ENCODE peak calls at places on chromosome 16, in six cellular contexts. A is stimulated activated CD4-positive, alpha-beta T cell treated with anti-CD3 and anti-CD28 coated beads, Interleukin-2, amount 100 ng/mL, for 24 hours; P is stimulated activated CD8-positive, alpha-beta memory T cell treated with anti-CD3 and anti-CD28 coated beads, Interleukin-12 subunit alpha, Interleukin-12 subunit beta, amount 100 ng/mL, for 1 hour; N is A172; D is GM18507; F is GM23338. I is an unnamed sample.

GRCh38 chr16:4212207-4212933 is 29.5 kb downstream of the SRL start:
- DNase-seq in A (no peak), P (no peak), N (no peak), D (no peak), F (no peak), I (no peak)

GRCh38 chr16:68073902-68074760 is 11.0 kb upstream of the NFATC3 start:
- DNase-seq in A (no peak), P (no peak), N (no peak), D (no peak), F (no peak), I (no peak)

GRCh38 chr16:48498761-48499600 is 111.0 kb downstream of the N4BP1 start:
- DNase-seq in A (no peak), P (no peak), N (no peak), D (no peak), F (peak; percentile 35), I (no peak)

GRCh38 chr16:1794908-1795666 is 1.6 kb upstream of the IGFALS start:
- DNase-seq in A (no peak), P (no peak), N (no peak), D (no peak), F (no peak), I (no peak)

GRCh38 chr16:10938321-10938720 is 3.9 kb downstream of the DEXI start:
- DNase-seq in A (peak; percentile 48), P (no peak), N (no peak), D (no peak), F (no peak), I (no peak)

GRCh38 chr16:17434006-17434405 is 36.8 kb downstream of the XYLT1 start:
- DNase-seq in A (no peak), P (no peak), N (no peak), D (no peak), F (no peak), I (no peak)

GRCh38 chr16:31367875-31368274 is 12.9 kb downstream of the ITGAX start:
- DNase-seq in A (no peak), P (no peak), N (no peak), D (no peak), F (no peak), I (no peak)

GRCh38 chr16:19864566-19864965 is 20.1 kb downstream of the GPRC5B start:
- DNase-seq in A (no peak), P (no peak), N (no peak), D (no peak), F (no peak), I (no peak)

GRCh38 chr16:61791465-61791864 is 244.8 kb downstream of the CDH8 start:
- DNase-seq in A (no peak), P (no peak), N (peak; percentile 30), D (no peak), F (no peak), I (no peak)

GRCh38 chr16:1941162-1941923 is 1.7 kb downstream of the MSRB1 start:
- DNase-seq in A (no peak), P (no peak), N (no peak), D (no peak), F (peak; percentile 78), I (no peak)

GRCh38 chr16:84312783-84313382 is 18.2 kb downstream of the WFDC1 start:
- DNase-seq in A (no peak), P (no peak), N (no peak), D (no peak), F (peak; percentile 93), I (no peak)

GRCh38 chr16:51818342-51818944 is 667.4 kb upstream of the SALL1 start:
- DNase-seq in A (peak; percentile 26), P (no peak), N (peak; percentile 65), D (no peak), F (peak; percentile 78), I (no peak)

GRCh38 chr16:17266606-17267313 is 204.0 kb downstream of the XYLT1 start:
- DNase-seq in A (no peak), P (no peak), N (no peak), D (no peak), F (peak; percentile 38), I (no peak)

GRCh38 chr16:67349172-67349571 is 22.6 kb downstream of the LRRC36 start:
- DNase-seq in A (no peak), P (no peak), N (peak; percentile 32), D (no peak), F (peak; percentile 48), I (no peak)

GRCh38 chr16:89841275-89841674 is 13.0 kb downstream of the SPIRE2 start:
- DNase-seq in A (peak; percentile 27), P (no peak), N (no peak), D (no peak), F (no peak), I (no peak)

GRCh38 chr16:13307861-13308260 is 406.5 kb downstream of the SHISA9 start:
- DNase-seq in A (no peak), P (no peak), N (peak; percentile 57), D (no peak), F (no peak), I (no peak)

I was measured in GM12878.